ENCODE peak calls at places on chromosome 22, in ten cellular contexts. Z is lung; N is cardiac muscle cell; C is lower lobe of right lung; Y is aorta; V is heart left ventricle; O is body of pancreas; Q is neuronal stem cell; J is CD8-positive, alpha-beta memory T cell; S is gastrocnemius medialis. A is an unnamed sample. For H3K27me3 and H3K9me3, the result is how much of the 10 kb centered on the place peaks cover.

GRCh38 chr22:30541979-30542810 is 4.3 kb downstream of the SEC14L6 start:
- DNase-seq in Z (no peak), N (peak), C (peak), Y (no peak), V (peak), O (peak), Q (peak), J (no peak), S (no peak), A (no peak)

GRCh38 chr22:35648066-35649025 is at the start of gene APOL6:
- DNase-seq in Z (peak), N (peak), C (no peak), Y (no peak), V (no peak), O (peak), Q (no peak), J (peak), S (no peak), A (peak)

GRCh38 chr22:28222976-28223375 is 303.9 kb upstream of the PITPNB start:
- DNase-seq in Z (no peak), N (peak), C (no peak), Y (no peak), V (no peak), O (no peak), Q (no peak), J (no peak), S (no peak), A (no peak)

GRCh38 chr22:23657712-23658111 is 25.6 kb upstream of the DRICH1 start:
- DNase-seq in Z (no peak), N (peak), C (no peak), Y (no peak), V (no peak), O (no peak), Q (no peak), J (no peak), S (no peak), A (no peak)

GRCh38 chr22:29369460-29369859 is 18.9 kb downstream of the AP1B1 start:
- DNase-seq in Z (peak), N (peak), C (peak), Y (peak), V (peak), O (peak), Q (peak), J (no peak), S (peak), A (no peak)

GRCh38 chr22:42291287-42291686 is 20.8 kb upstream of the TCF20 start:
- DNase-seq in Z (no peak), N (no peak), C (no peak), Y (no peak), V (no peak), O (no peak), Q (no peak), J (no peak), S (no peak), A (no peak)

GRCh38 chr22:37206841-37207821 is 5.1 kb downstream of the SSTR3 start:
- DNase-seq in Z (no peak), N (no peak), C (peak), Y (peak), V (no peak), O (no peak), Q (no peak), J (no peak), S (no peak), A (no peak)

GRCh38 chr22:38755155-38755910 is 465 bp downstream of the SUN2 start:
- DNase-seq in Z (peak), N (peak), C (peak), Y (peak), V (peak), O (peak), Q (peak), J (peak), S (peak), A (peak)

GRCh38 chr22:37249946-37250345 is 5.9 kb upstream of the RAC2 start:
- DNase-seq in Z (no peak), N (no peak), C (peak), Y (peak), V (no peak), O (no peak), Q (no peak), J (no peak), S (no peak), A (no peak)

GRCh38 chr22:37050913-37051628 is 471 bp upstream of the KCTD17 start:
- DNase-seq in Z (no peak), N (no peak), C (no peak), Y (no peak), V (no peak), O (no peak), Q (peak), J (no peak), S (no peak), A (no peak)

GRCh38 chr22:41770715-41771452 is 29.6 kb upstream of the CCDC134 start:
- DNase-seq in Z (no peak), N (no peak), C (no peak), Y (no peak), V (no peak), O (no peak), Q (no peak), J (no peak), S (no peak), A (no peak)

GRCh38 chr22:48893288-48894063 is 934.2 kb downstream of the BRD1 start:
- DNase-seq in Z (no peak), N (no peak), C (no peak), Y (no peak), V (peak), O (no peak), Q (no peak), J (no peak), S (no peak), A (no peak)

GRCh38 chr22:33666661-33667619 is 253.3 kb downstream of the LARGE1 start:
- DNase-seq in Z (no peak), N (no peak), C (no peak), Y (no peak), V (no peak), O (no peak), Q (no peak), J (no peak), S (no peak), A (no peak)

GRCh38 chr22:44261164-44261860 is 51.4 kb downstream of the SHISAL1 start:
- DNase-seq in Z (no peak), N (no peak), C (no peak), Y (no peak), V (no peak), O (no peak), Q (no peak), J (no peak), S (no peak), A (no peak)

GRCh38 chr22:43094551-43094950 is 5.4 kb upstream of the TTLL1 start:
- DNase-seq in Z (no peak), N (no peak), C (no peak), Y (no peak), V (no peak), O (no peak), Q (no peak), J (no peak), S (no peak), A (no peak)

GRCh38 chr22:33576205-33576604 is 344.1 kb downstream of the LARGE1 start:
- DNase-seq in Z (no peak), N (no peak), C (no peak), Y (no peak), V (no peak), O (no peak), Q (no peak), J (no peak), S (no peak), A (no peak)

GRCh38 chr22:29994027-29994715 is 86.1 kb upstream of the HORMAD2 start:
- DNase-seq in Z (no peak), N (peak), C (no peak), Y (no peak), V (no peak), O (no peak), Q (no peak), J (no peak), S (no peak), A (no peak)

GRCh38 chr22:36371920-36372319 is 15.8 kb downstream of the MYH9 start:
- DNase-seq in Z (no peak), N (no peak), C (no peak), Y (no peak), V (no peak), O (no peak), Q (no peak), J (no peak), S (no peak), A (no peak)

GRCh38 chr22:23222033-23222840 is 41.9 kb downstream of the BCR start:
- DNase-seq in Z (no peak), N (no peak), C (peak), Y (peak), V (no peak), O (no peak), Q (no peak), J (no peak), S (no peak), A (no peak)

GRCh38 chr22:31083923-31084810 is 3.0 kb downstream of the SMTN start:
- DNase-seq in Z (no peak), N (no peak), C (no peak), Y (no peak), V (no peak), O (no peak), Q (no peak), J (no peak), S (peak), A (no peak)

GRCh38 chr22:41369089-41369745 is 12.5 kb upstream of the TEF start:
- DNase-seq in Z (no peak), N (no peak), C (no peak), Y (no peak), V (no peak), O (peak), Q (no peak), J (no peak), S (peak), A (no peak)

DNA sequence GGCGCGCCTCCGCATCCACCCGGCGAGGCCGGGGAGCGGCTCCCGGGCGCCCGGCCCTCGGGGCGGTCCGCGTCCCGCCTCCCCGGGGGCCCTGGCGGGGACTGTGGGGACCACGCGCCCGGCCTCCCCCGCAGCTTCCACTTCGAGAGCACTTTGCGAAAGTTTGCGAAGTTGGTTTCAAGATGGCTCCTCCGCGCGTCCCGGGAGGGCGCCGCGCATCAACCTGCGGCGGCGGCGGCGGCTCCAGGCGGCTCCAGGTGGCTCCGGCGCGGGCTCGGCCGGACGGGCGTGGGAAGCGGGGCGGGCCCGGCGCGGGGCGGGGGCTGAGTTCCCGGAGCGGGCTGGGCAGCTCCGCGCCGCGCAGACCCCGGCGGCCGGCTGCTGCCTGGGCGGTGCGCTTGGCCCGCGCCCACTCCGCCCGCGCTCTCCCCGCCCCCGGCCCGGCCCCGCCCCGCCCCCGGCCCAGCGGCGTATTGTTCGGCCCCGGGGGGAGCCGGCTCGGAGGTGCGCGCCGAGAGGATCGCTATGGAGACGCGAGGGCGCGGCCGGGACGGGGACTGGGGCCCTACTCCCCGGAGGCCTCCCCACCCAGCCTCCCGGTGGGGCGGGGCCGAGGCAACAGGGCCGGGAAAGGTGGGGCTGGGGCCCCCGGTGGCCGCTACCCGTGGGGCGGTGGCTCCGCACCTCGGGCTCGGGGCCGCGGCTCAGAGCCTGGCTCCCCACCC is at the start of gene CELSR1:
- DNase-seq in Z (peak), N (peak), C (peak), Y (no peak), V (no peak), O (peak), Q (peak), J (no peak), S (no peak), A (no peak)
- H3K27ac ChIP-seq in Z (peak), N (no peak), C (peak), Y (no peak), V (peak), O (no peak), Q (no peak), J (no peak), S (no peak), A (no peak)

GRCh38 chr22:18057568-18058209 is 20.1 kb upstream of the PEX26 start:
- DNase-seq in Z (peak), N (peak), C (no peak), Y (peak), V (no peak), O (peak), Q (no peak), J (no peak), S (peak), A (no peak)
- H3K27me3 ChIP-seq in Z (under half), N (under half), C (under half), Y (under half), V (under half), O (under half), Q (under half), J (under half), S (under half), A (under half)

GRCh38 chr22:47250995-47251765 is 488.7 kb downstream of the TBC1D22A start:
- DNase-seq in Z (no peak), N (no peak), C (no peak), Y (no peak), V (no peak), O (no peak), Q (no peak), J (no peak), S (no peak), A (no peak)
- H3K9me3 ChIP-seq in Z (under half), N (under half), C (under half), Y (under half), V (under half), O (under half), Q (under half), J (under half), S (under half), A (under half)

GRCh38 chr22:50338042-50338573 is 5.0 kb upstream of the PPP6R2 start:
- DNase-seq in Z (no peak), N (no peak), C (no peak), Y (no peak), V (peak), O (no peak), Q (no peak), J (no peak), S (no peak), A (no peak)

GRCh38 chr22:50342651-50343540 is at the start of gene PPP6R2:
- DNase-seq in Z (peak), N (peak), C (peak), Y (peak), V (peak), O (peak), Q (peak), J (peak), S (peak), A (peak)

GRCh38 chr22:50341977-50342650 is 1.0 kb upstream of the PPP6R2 start:
- DNase-seq in Z (peak), N (peak), C (peak), Y (peak), V (peak), O (peak), Q (peak), J (peak), S (peak), A (peak)

GRCh38 chr22:50338860-50339462 is 4.2 kb upstream of the PPP6R2 start:
- DNase-seq in Z (no peak), N (no peak), C (no peak), Y (no peak), V (no peak), O (no peak), Q (no peak), J (no peak), S (no peak), A (peak)

DNA sequence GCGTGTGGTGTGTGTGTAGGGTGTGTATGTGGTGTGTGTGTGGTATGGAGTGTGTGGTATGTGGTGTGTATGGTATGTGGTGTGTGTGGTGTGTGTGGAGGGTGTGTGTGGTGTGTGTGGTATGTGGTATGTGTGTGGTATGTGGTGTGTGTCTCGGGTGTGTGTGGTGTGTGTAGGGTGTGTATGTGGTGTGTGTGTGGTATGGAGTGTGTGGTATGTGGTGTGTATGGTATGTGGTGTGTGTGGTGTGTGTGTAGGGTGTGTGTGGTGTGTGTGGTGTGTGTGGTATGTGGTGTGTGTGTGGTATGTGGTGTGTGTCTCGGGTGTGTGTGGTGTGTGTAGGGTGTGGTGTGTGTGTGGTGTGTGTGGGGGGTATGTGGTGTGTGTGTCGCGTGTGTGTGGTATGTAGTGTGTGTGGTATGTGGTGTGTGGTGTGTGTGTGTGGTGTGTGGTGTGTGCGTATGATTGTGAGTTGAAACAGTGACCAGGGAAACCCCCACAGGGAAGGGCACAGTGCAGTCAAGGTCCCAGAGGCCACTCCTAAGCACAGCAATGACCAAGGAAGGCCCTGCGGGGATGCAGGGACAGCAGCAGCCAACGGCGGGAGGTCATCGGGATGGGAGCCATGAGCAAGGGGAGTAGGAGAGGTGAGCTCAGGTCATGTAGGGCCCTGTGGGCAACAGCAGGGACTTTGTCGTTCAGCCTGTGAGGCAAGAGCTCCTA is 2.8 kb upstream of the PPP6R2 start:
- DNase-seq in Z (no peak), N (peak), C (no peak), Y (no peak), V (peak), O (no peak), Q (no peak), J (no peak), S (no peak), A (no peak)
- H3K27ac ChIP-seq in Z (no peak), N (no peak), C (no peak), Y (no peak), V (no peak), O (no peak), Q (no peak), J (no peak), S (no peak), A (no peak)

DNA sequence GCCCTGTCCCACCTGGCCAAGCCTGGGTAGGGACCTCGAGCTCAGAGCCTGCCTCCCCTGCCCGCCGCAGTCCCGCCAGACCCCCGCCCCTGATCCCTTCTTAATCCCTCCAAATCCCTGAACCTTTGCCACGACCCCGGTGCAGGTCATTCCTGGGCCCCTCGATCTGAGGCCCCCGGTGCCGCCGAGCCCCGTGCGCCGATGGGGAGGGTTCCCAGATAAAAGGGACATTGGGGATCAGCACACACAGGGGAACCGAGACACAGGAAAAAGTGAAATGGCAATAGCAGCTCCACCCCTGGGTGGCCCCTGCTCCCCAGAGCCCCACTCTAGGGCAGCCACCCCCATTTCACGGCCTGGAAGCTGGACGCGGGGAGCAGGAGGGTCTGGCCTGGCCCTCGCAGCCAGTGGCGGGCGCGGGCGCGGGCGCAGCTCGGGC is 1.3 kb upstream of the WNT7B start:
- DNase-seq in Z (no peak), N (no peak), C (no peak), Y (no peak), V (no peak), O (no peak), Q (peak), J (no peak), S (no peak), A (no peak)
- H3K27me3 ChIP-seq in Z (under half), N (half or more), C (under half), Y (under half), V (under half), O (under half), Q (half or more), J (under half), S (under half), A (under half)

GRCh38 chr22:46964773-46965550 is 202.5 kb downstream of the TBC1D22A start:
- DNase-seq in Z (no peak), N (no peak), C (no peak), Y (no peak), V (no peak), O (no peak), Q (no peak), J (no peak), S (no peak), A (no peak)
- H3K9me3 ChIP-seq in Z (under half), N (under half), C (under half), Y (under half), V (under half), O (under half), Q (under half), J (under half), S (under half), A (under half)

A was measured in CD4-positive, alpha-beta memory T cell.